ENCODE peak calls at places on chromosomes 12 and 14, in four cellular contexts. One of them, this sample, is unnamed.

GRCh38 chr14:92035890-92036289 is 4.0 kb downstream of the TRIP11 start:
- DNase-seq in coronary artery: no peak
- DNase-seq in fibroblast of pulmonary artery: no peak
- DNase-seq in nephron progenitor cell: no peak
- DNase-seq in this sample: no peak

GRCh38 chr14:23183076-23183475 is 384 bp downstream of the SLC7A8 start:
- DNase-seq in coronary artery: no peak
- DNase-seq in nephron progenitor cell: no peak
- DNase-seq in fibroblast of pulmonary artery: no peak
- DNase-seq in this sample: no peak

GRCh38 chr14:87241018-87241779 is 751.8 kb downstream of the GALC start:
- DNase-seq in nephron progenitor cell: no peak
- DNase-seq in coronary artery: no peak
- DNase-seq in fibroblast of pulmonary artery: no peak
- DNase-seq in this sample: no peak

GRCh38 chr12:48789858-48790326 is 1.0 kb upstream of the ADCY6 start:
- DNase-seq in nephron progenitor cell: no peak
- DNase-seq in fibroblast of pulmonary artery: no peak
- DNase-seq in coronary artery: no peak
- DNase-seq in this sample: no peak

GRCh38 chr14:103904493-103905107 is 23.7 kb upstream of the TDRD9 start:
- DNase-seq in nephron progenitor cell: no peak
- DNase-seq in fibroblast of pulmonary artery: no peak
- DNase-seq in coronary artery: no peak
- DNase-seq in this sample: no peak

GRCh38 chr12:9869307-9870161 is at the start of gene CLEC2B:
- DNase-seq in nephron progenitor cell: no peak
- DNase-seq in coronary artery: no peak
- DNase-seq in fibroblast of pulmonary artery: peak
- DNase-seq in this sample: no peak

GRCh38 chr12:123034865-123035264 is 54.4 kb downstream of the ARL6IP4 start:
- DNase-seq in coronary artery: no peak
- DNase-seq in fibroblast of pulmonary artery: peak
- DNase-seq in nephron progenitor cell: no peak
- DNase-seq in this sample: no peak

GRCh38 chr12:13505224-13505623 is 308.7 kb downstream of the EMP1 start:
- DNase-seq in fibroblast of pulmonary artery: no peak
- DNase-seq in coronary artery: no peak
- DNase-seq in nephron progenitor cell: no peak
- DNase-seq in this sample: no peak

GRCh38 chr14:33938131-33938949 is 12.5 kb downstream of the EGLN3 start:
- DNase-seq in coronary artery: no peak
- DNase-seq in fibroblast of pulmonary artery: peak
- DNase-seq in nephron progenitor cell: peak
- DNase-seq in this sample: no peak

GRCh38 chr14:84485016-84485415 is 1044.9 kb upstream of the FLRT2 start:
- DNase-seq in coronary artery: no peak
- DNase-seq in fibroblast of pulmonary artery: no peak
- DNase-seq in nephron progenitor cell: no peak
- DNase-seq in this sample: no peak

GRCh38 chr12:74021937-74022336 is 515.7 kb upstream of the ATXN7L3B start:
- DNase-seq in coronary artery: no peak
- DNase-seq in fibroblast of pulmonary artery: peak
- DNase-seq in nephron progenitor cell: peak
- DNase-seq in this sample: no peak

GRCh38 chr12:66647034-66647691 is 31.7 kb downstream of the GRIP1 start:
- DNase-seq in nephron progenitor cell: no peak
- DNase-seq in coronary artery: no peak
- DNase-seq in fibroblast of pulmonary artery: peak
- DNase-seq in this sample: no peak

GRCh38 chr12:89846473-89846872 is 137.8 kb upstream of the ATP2B1 start:
- DNase-seq in coronary artery: no peak
- DNase-seq in nephron progenitor cell: no peak
- DNase-seq in fibroblast of pulmonary artery: no peak
- DNase-seq in this sample: no peak

GRCh38 chr12:89844539-89844938 is 135.9 kb upstream of the ATP2B1 start:
- DNase-seq in coronary artery: no peak
- DNase-seq in nephron progenitor cell: no peak
- DNase-seq in fibroblast of pulmonary artery: no peak
- DNase-seq in this sample: no peak

GRCh38 chr12:89845356-89845755 is 136.7 kb upstream of the ATP2B1 start:
- DNase-seq in fibroblast of pulmonary artery: no peak
- DNase-seq in nephron progenitor cell: no peak
- DNase-seq in coronary artery: no peak
- DNase-seq in this sample: no peak

DNA sequence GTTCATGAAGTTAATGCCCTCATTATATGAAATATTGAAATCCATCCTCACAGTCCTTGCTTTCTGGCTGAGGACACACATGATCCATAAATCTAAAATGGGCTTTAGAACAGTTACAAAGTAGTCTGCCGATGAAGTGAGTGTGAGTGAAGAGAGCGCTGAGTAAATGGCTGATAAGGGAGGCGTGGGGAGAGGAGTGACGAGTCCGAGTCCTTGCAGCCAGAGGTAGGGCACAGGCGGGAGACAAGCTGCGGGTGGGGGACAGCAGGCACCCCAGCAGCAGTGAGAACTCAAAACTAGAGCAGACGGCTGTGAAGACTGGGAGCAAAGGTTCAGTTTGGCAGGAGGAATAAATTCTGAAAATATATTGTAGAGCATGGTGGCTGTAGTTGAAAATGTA is 140.1 kb upstream of the ATP2B1 start:
- DNase-seq in coronary artery: no peak
- DNase-seq in fibroblast of pulmonary artery: no peak
- DNase-seq in nephron progenitor cell: no peak
- DNase-seq in this sample: no peak
- TF ChIP-seq CTCF in coronary artery: no peak
- TF ChIP-seq CTCF in fibroblast of pulmonary artery: no peak
- TF ChIP-seq CTCF in nephron progenitor cell: no peak
- TF ChIP-seq CTCF in this sample: no peak

DNA sequence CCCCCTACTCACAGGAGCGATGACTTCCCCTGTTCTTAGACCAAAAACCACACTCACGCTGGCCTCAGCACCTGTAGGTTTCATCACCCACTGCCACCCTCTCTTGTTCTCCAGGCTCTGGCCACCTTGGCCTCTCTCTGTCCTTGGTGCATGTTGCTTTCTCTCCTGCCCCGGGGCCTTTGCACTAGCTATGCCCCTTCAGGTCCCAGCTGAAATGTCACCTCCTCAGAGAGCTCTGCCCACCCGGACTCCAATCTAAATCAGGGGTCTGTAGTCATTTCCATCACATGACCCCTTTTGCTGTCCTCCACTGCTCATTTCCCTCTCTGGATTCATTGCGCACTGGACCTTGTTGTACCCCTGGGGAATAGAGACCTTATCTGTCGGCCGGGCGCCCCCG is 8.2 kb upstream of the TRPV4 start:
- DNase-seq in fibroblast of pulmonary artery: no peak
- DNase-seq in coronary artery: no peak
- DNase-seq in nephron progenitor cell: no peak
- DNase-seq in this sample: no peak
- TF ChIP-seq CTCF in fibroblast of pulmonary artery: no peak
- TF ChIP-seq CTCF in coronary artery: no peak
- TF ChIP-seq CTCF in nephron progenitor cell: no peak
- TF ChIP-seq CTCF in this sample: no peak

GRCh38 chr12:44848771-44849085 is 27.4 kb downstream of the NELL2 start:
- DNase-seq in fibroblast of pulmonary artery: no peak
- DNase-seq in nephron progenitor cell: no peak
- DNase-seq in coronary artery: no peak
- DNase-seq in this sample: no peak

GRCh38 chr12:44851586-44851985 is 24.5 kb downstream of the NELL2 start:
- DNase-seq in fibroblast of pulmonary artery: no peak
- DNase-seq in nephron progenitor cell: no peak
- DNase-seq in coronary artery: no peak
- DNase-seq in this sample: no peak

GRCh38 chr12:44847888-44848770 is 28.0 kb downstream of the NELL2 start:
- DNase-seq in fibroblast of pulmonary artery: no peak
- DNase-seq in nephron progenitor cell: no peak
- DNase-seq in coronary artery: no peak
- DNase-seq in this sample: no peak

GRCh38 chr12:44846826-44847225 is 29.3 kb downstream of the NELL2 start:
- DNase-seq in coronary artery: no peak
- DNase-seq in nephron progenitor cell: no peak
- DNase-seq in fibroblast of pulmonary artery: no peak
- DNase-seq in this sample: no peak

GRCh38 chr12:44847403-44847802 is 28.7 kb downstream of the NELL2 start:
- DNase-seq in coronary artery: no peak
- DNase-seq in nephron progenitor cell: no peak
- DNase-seq in fibroblast of pulmonary artery: no peak
- DNase-seq in this sample: no peak
- TF ChIP-seq CTCF in coronary artery: no peak
- TF ChIP-seq CTCF in nephron progenitor cell: no peak
- TF ChIP-seq CTCF in fibroblast of pulmonary artery: no peak
- TF ChIP-seq CTCF in this sample: no peak

DNA sequence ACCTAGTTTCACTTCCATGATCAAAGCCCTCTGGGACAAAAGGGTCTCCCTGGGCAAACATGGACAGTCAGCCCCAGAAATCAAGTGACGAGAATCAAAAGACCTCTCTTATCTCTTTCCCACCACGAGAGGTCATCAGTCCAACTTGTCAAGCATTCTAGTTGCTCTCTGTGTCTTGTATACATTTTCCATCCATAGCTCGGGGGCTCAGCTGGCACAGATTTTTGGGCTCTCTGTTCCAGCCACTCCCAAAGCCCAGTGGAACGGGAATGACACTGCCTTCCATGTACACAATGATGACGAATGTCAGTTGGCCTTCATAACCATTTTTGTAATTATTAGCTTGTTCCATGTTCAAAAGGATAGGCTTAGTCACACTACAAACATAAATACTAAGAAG is 29.7 kb downstream of the NOS1 start:
- DNase-seq in fibroblast of pulmonary artery: no peak
- DNase-seq in coronary artery: no peak
- DNase-seq in nephron progenitor cell: no peak
- DNase-seq in this sample: no peak
- TF ChIP-seq CTCF in fibroblast of pulmonary artery: no peak
- TF ChIP-seq CTCF in coronary artery: no peak
- TF ChIP-seq CTCF in nephron progenitor cell: no peak
- TF ChIP-seq CTCF in this sample: no peak

GRCh38 chr12:94426049-94426448 is 33.6 kb downstream of the CEP83 start:
- DNase-seq in nephron progenitor cell: no peak
- DNase-seq in coronary artery: no peak
- DNase-seq in fibroblast of pulmonary artery: no peak
- DNase-seq in this sample: no peak

GRCh38 chr12:94430304-94430703 is 29.4 kb downstream of the CEP83 start:
- DNase-seq in coronary artery: no peak
- DNase-seq in nephron progenitor cell: no peak
- DNase-seq in fibroblast of pulmonary artery: no peak
- DNase-seq in this sample: no peak

GRCh38 chr12:94429191-94429590 is 30.5 kb downstream of the CEP83 start:
- DNase-seq in nephron progenitor cell: no peak
- DNase-seq in fibroblast of pulmonary artery: no peak
- DNase-seq in coronary artery: no peak
- DNase-seq in this sample: no peak

GRCh38 chr12:94429633-94430032 is 30.0 kb downstream of the CEP83 start:
- DNase-seq in fibroblast of pulmonary artery: peak
- DNase-seq in coronary artery: no peak
- DNase-seq in nephron progenitor cell: no peak
- DNase-seq in this sample: no peak

GRCh38 chr12:94427520-94428381 is 31.9 kb downstream of the CEP83 start:
- DNase-seq in coronary artery: no peak
- DNase-seq in fibroblast of pulmonary artery: peak
- DNase-seq in nephron progenitor cell: no peak
- DNase-seq in this sample: no peak
- TF ChIP-seq CTCF in coronary artery: no peak
- TF ChIP-seq CTCF in fibroblast of pulmonary artery: no peak
- TF ChIP-seq CTCF in nephron progenitor cell: no peak
- TF ChIP-seq CTCF in this sample: no peak

GRCh38 chr12:63848450-63848849 is 4.0 kb downstream of the SRGAP1 start:
- DNase-seq in fibroblast of pulmonary artery: no peak
- DNase-seq in coronary artery: no peak
- DNase-seq in nephron progenitor cell: no peak
- DNase-seq in this sample: no peak

GRCh38 chr12:63845726-63846125 is 1.2 kb downstream of the SRGAP1 start:
- DNase-seq in nephron progenitor cell: no peak
- DNase-seq in coronary artery: no peak
- DNase-seq in fibroblast of pulmonary artery: peak
- DNase-seq in this sample: no peak

GRCh38 chr12:63844391-63845341 is at the start of gene SRGAP1:
- DNase-seq in coronary artery: peak
- DNase-seq in fibroblast of pulmonary artery: peak
- DNase-seq in nephron progenitor cell: peak
- DNase-seq in this sample: peak

GRCh38 chr12:63843613-63844390 is 698 bp upstream of the SRGAP1 start:
- DNase-seq in fibroblast of pulmonary artery: peak
- DNase-seq in nephron progenitor cell: peak
- DNase-seq in coronary artery: peak
- DNase-seq in this sample: peak

DNA sequence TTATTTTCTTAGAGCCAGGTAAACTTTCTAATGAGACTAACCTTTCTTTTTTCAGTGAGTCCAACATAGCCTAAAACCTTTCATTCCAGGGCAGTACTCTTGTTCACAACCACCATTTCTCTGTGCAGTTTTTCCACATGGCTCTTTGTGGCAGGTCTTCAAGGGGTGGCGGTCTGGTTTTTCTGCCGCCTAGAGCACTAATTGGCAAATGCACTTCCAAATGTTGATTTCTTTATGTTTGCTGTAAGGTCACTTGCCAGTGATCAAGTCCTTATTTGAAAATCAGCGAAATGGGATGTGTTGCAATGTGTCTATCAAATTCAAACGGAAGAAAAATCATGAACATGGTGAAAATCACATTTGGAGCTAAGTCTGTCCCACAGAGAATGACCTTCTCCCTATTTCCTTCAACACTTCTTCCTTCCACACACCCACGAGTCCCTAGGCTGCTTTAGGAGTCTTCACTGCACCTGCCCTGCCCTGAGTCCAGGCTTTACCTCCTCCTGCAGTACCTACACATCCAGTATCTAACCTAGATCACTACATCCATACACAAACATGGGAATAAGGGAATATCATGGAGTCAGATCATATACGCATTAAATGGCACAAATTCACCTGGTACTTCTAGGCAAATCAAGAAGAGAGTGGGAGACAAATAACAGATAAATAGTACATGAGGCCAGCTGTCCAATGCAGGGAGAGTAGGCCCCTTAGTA is 1.9 kb downstream of the SRGAP1 start:
- DNase-seq in fibroblast of pulmonary artery: no peak
- DNase-seq in coronary artery: no peak
- DNase-seq in nephron progenitor cell: no peak
- DNase-seq in this sample: no peak
- TF ChIP-seq CTCF in fibroblast of pulmonary artery: no peak
- TF ChIP-seq CTCF in coronary artery: no peak
- TF ChIP-seq CTCF in nephron progenitor cell: no peak
- TF ChIP-seq CTCF in this sample: no peak